ENCODE peak calls at places on chromosomes 7 and 10, in four cellular contexts. B is left ventricle myocardium inferior; K is CD8-positive, alpha-beta T cell; Y is nephron progenitor cell. C is an unnamed sample.

GRCh38 chr10:89047397-89047796 is 56.8 kb downstream of the FAS start:
- DNase-seq in B (no peak), K (no peak), Y (no peak), C (no peak)

GRCh38 chr7:101940830-101941229 is 123.4 kb downstream of the CUX1 start:
- DNase-seq in B (no peak), K (no peak), Y (peak), C (peak)

GRCh38 chr7:55299273-55299967 is 65.7 kb upstream of the LANCL2 start:
- DNase-seq in B (no peak), K (no peak), Y (no peak), C (no peak)

GRCh38 chr10:18681366-18681765 is 22.1 kb downstream of the ARL5B start:
- DNase-seq in B (no peak), K (no peak), Y (no peak), C (no peak)

GRCh38 chr10:47413531-47414226 is 29.6 kb upstream of the ZNF488 start:
- DNase-seq in B (no peak), K (no peak), Y (no peak), C (no peak)

GRCh38 chr10:102151774-102152544 is at the start of gene NOLC1:
- DNase-seq in B (peak), K (peak), Y (peak), C (peak)

GRCh38 chr7:144818516-144818915 is 17.3 kb downstream of the TPK1 start:
- DNase-seq in B (no peak), K (peak), Y (no peak), C (no peak)

GRCh38 chr10:103855852-103856496 is 598 bp upstream of the SH3PXD2A start:
- DNase-seq in B (no peak), K (no peak), Y (peak), C (no peak)

GRCh38 chr7:102044641-102044983 is 227.2 kb downstream of the CUX1 start:
- DNase-seq in B (no peak), K (no peak), Y (no peak), C (no peak)

GRCh38 chr10:110852897-110853296 is 18.8 kb upstream of the PDCD4 start:
- DNase-seq in B (no peak), K (no peak), Y (no peak), C (no peak)

GRCh38 chr7:119643558-119643957 is 629.4 kb upstream of the KCND2 start:
- DNase-seq in B (no peak), K (no peak), Y (no peak), C (no peak)

GRCh38 chr7:121286742-121287699 is 41.8 kb upstream of the WNT16 start:
- DNase-seq in B (no peak), K (no peak), Y (no peak), C (no peak)

GRCh38 chr7:53350241-53350640 is 314.8 kb downstream of the POM121L12 start:
- DNase-seq in B (no peak), K (no peak), Y (peak), C (no peak)

GRCh38 chr10:76647276-76647675 is 990.3 kb downstream of the KCNMA1 start:
- DNase-seq in B (no peak), K (no peak), Y (no peak), C (no peak)

GRCh38 chr7:139059905-139060304 is 24.1 kb upstream of the ZC3HAV1L start:
- DNase-seq in B (no peak), K (no peak), Y (no peak), C (no peak)

GRCh38 chr7:73742338-73742752 is 3.7 kb upstream of the ABHD11 start:
- DNase-seq in B (no peak), K (no peak), Y (no peak), C (no peak)

GRCh38 chr7:108190891-108191290 is 60.7 kb upstream of the LAMB4 start:
- DNase-seq in B (no peak), K (no peak), Y (no peak), C (no peak)

GRCh38 chr7:7976677-7977076 is 8.1 kb downstream of the GLCCI1 start:
- DNase-seq in B (no peak), K (no peak), Y (no peak), C (no peak)

GRCh38 chr7:155598810-155599210 is 45.7 kb upstream of the RBM33 start:
- DNase-seq in B (peak), K (peak), Y (peak), C (peak)

GRCh38 chr10:78224602-78225001 is 190.9 kb downstream of the RPS24 start:
- DNase-seq in B (no peak), K (no peak), Y (no peak), C (no peak)

GRCh38 chr7:102471791-102472125 is 7.0 kb downstream of the POLR2J start:
- DNase-seq in B (no peak), K (no peak), Y (no peak), C (peak)

C was measured in Right ventricle myocardium superior.